ENCODE peak calls at places on chromosomes 6 and 20, in six cellular contexts. One of them, this sample, is unnamed.
A peak's percentile ranks its signal among the peaks of the same experiment; 100 is the strongest.

GRCh38 chr6:56775498-56776166 is 132.9 kb upstream of the DST start:
- DNase-seq in mucosa of descending colon: no peak
- DNase-seq in AG04450: no peak
- DNase-seq in psoas muscle: no peak
- DNase-seq in epithelial cell of proximal tubule: no peak
- DNase-seq in astrocyte of the spinal cord: no peak
- DNase-seq in this sample: no peak

GRCh38 chr6:56144538-56145324 is 102.6 kb downstream of the COL21A1 start:
- DNase-seq in mucosa of descending colon: no peak
- DNase-seq in AG04450: no peak
- DNase-seq in psoas muscle: no peak
- DNase-seq in epithelial cell of proximal tubule: peak; percentile 3
- DNase-seq in astrocyte of the spinal cord: peak; percentile 72
- DNase-seq in this sample: peak; percentile 76

GRCh38 chr6:68040312-68040778 is 594.7 kb upstream of the ADGRB3 start:
- DNase-seq in mucosa of descending colon: no peak
- DNase-seq in AG04450: no peak
- DNase-seq in psoas muscle: no peak
- DNase-seq in epithelial cell of proximal tubule: no peak
- DNase-seq in astrocyte of the spinal cord: no peak
- DNase-seq in this sample: no peak

GRCh38 chr20:24962510-24962909 is 13.4 kb downstream of the CST7 start:
- DNase-seq in mucosa of descending colon: no peak
- DNase-seq in AG04450: no peak
- DNase-seq in psoas muscle: no peak
- DNase-seq in epithelial cell of proximal tubule: no peak
- DNase-seq in astrocyte of the spinal cord: no peak
- DNase-seq in this sample: no peak

GRCh38 chr6:41306187-41306854 is 19.8 kb upstream of the TREM1 start:
- DNase-seq in mucosa of descending colon: peak; percentile 82
- DNase-seq in AG04450: no peak
- DNase-seq in psoas muscle: no peak
- DNase-seq in epithelial cell of proximal tubule: peak; percentile 22
- DNase-seq in astrocyte of the spinal cord: peak; percentile 36
- DNase-seq in this sample: peak; percentile 71

GRCh38 chr6:169529931-169530761 is 171.7 kb downstream of the WDR27 start:
- DNase-seq in mucosa of descending colon: peak; percentile 38
- DNase-seq in AG04450: peak; percentile 42
- DNase-seq in psoas muscle: no peak
- DNase-seq in epithelial cell of proximal tubule: peak; percentile 82
- DNase-seq in astrocyte of the spinal cord: peak; percentile 75
- DNase-seq in this sample: no peak

GRCh38 chr20:43959079-43959919 is 44.6 kb downstream of the TOX2 start:
- DNase-seq in mucosa of descending colon: peak; percentile 39
- DNase-seq in AG04450: no peak
- DNase-seq in psoas muscle: no peak
- DNase-seq in epithelial cell of proximal tubule: no peak
- DNase-seq in astrocyte of the spinal cord: peak; percentile 29
- DNase-seq in this sample: no peak

GRCh38 chr6:117025310-117025709 is 148.3 kb downstream of the RFX6 start:
- DNase-seq in mucosa of descending colon: no peak
- DNase-seq in AG04450: no peak
- DNase-seq in psoas muscle: no peak
- DNase-seq in epithelial cell of proximal tubule: no peak
- DNase-seq in astrocyte of the spinal cord: no peak
- DNase-seq in this sample: no peak

GRCh38 chr20:63071541-63072181 is 64.9 kb upstream of the BHLHE23 start:
- DNase-seq in mucosa of descending colon: no peak
- DNase-seq in AG04450: peak; percentile 15
- DNase-seq in psoas muscle: peak; percentile 38
- DNase-seq in epithelial cell of proximal tubule: no peak
- DNase-seq in astrocyte of the spinal cord: peak; percentile 16
- DNase-seq in this sample: peak; percentile 54

GRCh38 chr6:21538186-21538798 is 55.3 kb upstream of the SOX4 start:
- DNase-seq in mucosa of descending colon: no peak
- DNase-seq in AG04450: no peak
- DNase-seq in psoas muscle: no peak
- DNase-seq in epithelial cell of proximal tubule: peak; percentile 54
- DNase-seq in astrocyte of the spinal cord: peak; percentile 22
- DNase-seq in this sample: peak; percentile 52

GRCh38 chr20:24481188-24481587 is 11.8 kb downstream of the SYNDIG1 start:
- DNase-seq in mucosa of descending colon: no peak
- DNase-seq in AG04450: no peak
- DNase-seq in psoas muscle: no peak
- DNase-seq in epithelial cell of proximal tubule: no peak
- DNase-seq in astrocyte of the spinal cord: no peak
- DNase-seq in this sample: no peak

GRCh38 chr6:151118453-151119123 is 121.2 kb upstream of the AKAP12 start:
- DNase-seq in mucosa of descending colon: peak; percentile 12
- DNase-seq in AG04450: no peak
- DNase-seq in psoas muscle: no peak
- DNase-seq in epithelial cell of proximal tubule: no peak
- DNase-seq in astrocyte of the spinal cord: no peak
- DNase-seq in this sample: no peak

GRCh38 chr6:89079611-89080213 is 839 bp upstream of the PNRC1 start:
- DNase-seq in mucosa of descending colon: peak; percentile 73
- DNase-seq in AG04450: no peak
- DNase-seq in psoas muscle: no peak
- DNase-seq in epithelial cell of proximal tubule: no peak
- DNase-seq in astrocyte of the spinal cord: peak; percentile 85
- DNase-seq in this sample: peak; percentile 57

GRCh38 chr6:154314084-154314483 is 42.5 kb downstream of the IPCEF1 start:
- DNase-seq in mucosa of descending colon: no peak
- DNase-seq in AG04450: no peak
- DNase-seq in psoas muscle: no peak
- DNase-seq in epithelial cell of proximal tubule: no peak
- DNase-seq in astrocyte of the spinal cord: no peak
- DNase-seq in this sample: no peak

GRCh38 chr6:71675386-71675785 is 211.0 kb upstream of the RIMS1 start:
- DNase-seq in mucosa of descending colon: no peak
- DNase-seq in AG04450: no peak
- DNase-seq in psoas muscle: no peak
- DNase-seq in epithelial cell of proximal tubule: no peak
- DNase-seq in astrocyte of the spinal cord: no peak
- DNase-seq in this sample: no peak

GRCh38 chr20:59495894-59496510 is 108.3 kb upstream of the PHACTR3 start:
- DNase-seq in mucosa of descending colon: peak; percentile 72
- DNase-seq in AG04450: peak; percentile 18
- DNase-seq in psoas muscle: peak; percentile 78
- DNase-seq in epithelial cell of proximal tubule: no peak
- DNase-seq in astrocyte of the spinal cord: peak; percentile 61
- DNase-seq in this sample: peak; percentile 68

GRCh38 chr20:5696011-5696559 is 54.1 kb upstream of the SHLD1 start:
- DNase-seq in mucosa of descending colon: peak; percentile 35
- DNase-seq in AG04450: peak; percentile 92
- DNase-seq in psoas muscle: peak; percentile 64
- DNase-seq in epithelial cell of proximal tubule: no peak
- DNase-seq in astrocyte of the spinal cord: no peak
- DNase-seq in this sample: peak; percentile 11

GRCh38 chr6:169370666-169371343 is 117.2 kb upstream of the THBS2 start:
- DNase-seq in mucosa of descending colon: no peak
- DNase-seq in AG04450: no peak
- DNase-seq in psoas muscle: no peak
- DNase-seq in epithelial cell of proximal tubule: no peak
- DNase-seq in astrocyte of the spinal cord: no peak
- DNase-seq in this sample: peak; percentile 14

DNA sequence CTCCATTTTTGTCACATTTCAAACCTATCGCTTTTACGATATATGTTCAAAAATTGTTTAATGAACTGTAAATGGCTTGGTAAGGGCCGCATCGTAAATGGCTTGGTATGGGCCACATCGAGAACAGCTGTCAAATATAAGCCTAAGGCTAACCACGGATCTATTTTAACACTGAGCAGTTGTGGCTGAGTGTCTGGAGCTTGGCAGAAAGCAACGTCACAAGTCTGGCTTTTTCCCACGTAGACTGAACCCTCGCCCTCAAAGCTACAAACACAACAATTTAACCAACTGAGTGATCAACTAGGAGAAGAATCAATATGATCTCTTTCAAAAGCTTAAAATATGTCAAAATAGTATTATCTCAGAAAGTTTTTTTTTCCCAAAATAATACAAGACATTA is 71.4 kb upstream of the PRSS16 start:
- DNase-seq in mucosa of descending colon: no peak
- DNase-seq in AG04450: no peak
- DNase-seq in psoas muscle: no peak
- DNase-seq in epithelial cell of proximal tubule: no peak
- DNase-seq in astrocyte of the spinal cord: peak; percentile 15
- DNase-seq in this sample: peak; percentile 17
- H3K4me3 ChIP-seq in mucosa of descending colon: no peak overlapping the region
- H3K4me3 ChIP-seq in AG04450: no peak overlapping the region
- H3K4me3 ChIP-seq in psoas muscle: peak overlapping the region; percentile 88
- H3K4me3 ChIP-seq in epithelial cell of proximal tubule: no peak overlapping the region
- H3K4me3 ChIP-seq in astrocyte of the spinal cord: no peak overlapping the region
- H3K4me3 ChIP-seq in this sample: no peak overlapping the region

DNA sequence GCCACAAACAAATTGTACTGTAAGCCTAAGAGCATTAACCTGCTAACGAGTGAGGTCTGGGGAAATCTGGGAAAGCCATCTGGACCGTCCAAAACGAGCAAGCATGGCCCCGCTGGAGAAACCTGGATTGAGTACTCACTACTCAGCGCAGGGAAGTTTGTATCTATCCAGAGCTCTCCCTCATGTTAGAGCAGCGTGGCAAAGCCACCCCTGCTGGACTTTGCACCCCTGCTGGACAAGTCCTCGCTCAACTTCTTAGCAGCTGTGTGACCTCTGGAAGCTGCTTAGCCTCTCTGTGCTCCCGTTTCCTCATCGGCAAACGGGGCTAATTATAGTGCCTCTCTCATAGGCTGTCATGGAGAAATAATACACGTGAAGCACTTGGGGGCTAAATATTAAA is 37.4 kb downstream of the PSMG4 start:
- DNase-seq in mucosa of descending colon: no peak
- DNase-seq in AG04450: no peak
- DNase-seq in psoas muscle: peak; percentile 19
- DNase-seq in epithelial cell of proximal tubule: no peak
- DNase-seq in astrocyte of the spinal cord: no peak
- DNase-seq in this sample: no peak
- TF ChIP-seq CTCF in mucosa of descending colon: no peak
- TF ChIP-seq CTCF in AG04450: no peak
- TF ChIP-seq CTCF in psoas muscle: no peak
- TF ChIP-seq CTCF in epithelial cell of proximal tubule: no peak
- TF ChIP-seq CTCF in astrocyte of the spinal cord: no peak
- TF ChIP-seq CTCF in this sample: no peak

DNA sequence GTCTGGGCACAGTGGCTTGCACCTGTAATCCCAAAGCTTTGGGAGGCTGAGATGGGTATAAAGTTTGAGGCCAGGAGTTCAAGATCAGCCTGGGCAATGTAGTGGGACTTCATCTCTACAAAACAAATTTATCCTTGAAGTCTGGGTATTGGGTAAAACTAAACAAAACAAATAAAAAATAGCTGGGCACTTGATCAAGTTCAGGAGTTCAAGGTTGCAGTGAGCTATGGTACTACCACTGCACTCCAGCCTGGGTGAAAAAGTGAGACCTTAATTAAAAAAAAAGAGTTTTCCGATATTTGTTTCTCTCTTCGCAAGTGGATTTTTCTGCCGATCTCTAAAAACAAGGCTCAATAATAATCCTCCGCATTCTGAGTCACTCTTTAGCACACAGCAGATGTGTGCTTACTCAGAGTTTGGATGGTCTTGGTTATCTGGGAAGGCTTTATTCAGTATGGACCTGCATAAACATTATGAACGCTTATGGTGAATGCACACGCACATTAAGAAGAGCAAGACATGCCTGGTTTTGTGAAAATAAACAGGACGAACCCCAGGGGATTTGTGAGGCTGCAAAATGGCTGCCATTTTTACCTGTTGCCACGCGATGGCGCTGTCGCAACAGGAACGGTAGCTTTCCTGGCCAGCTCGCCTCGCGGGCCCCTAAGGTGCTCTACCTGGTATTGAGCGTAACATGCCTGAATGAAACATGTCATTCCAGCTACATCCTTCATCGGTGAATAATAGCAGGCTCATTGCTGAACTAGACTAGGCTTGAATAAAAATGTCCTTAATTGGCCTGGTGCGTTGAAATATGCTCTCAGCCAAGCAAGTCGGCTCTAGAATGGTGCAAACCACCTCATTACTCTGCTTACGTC is 6.0 kb downstream of the OPN5 start:
- DNase-seq in mucosa of descending colon: peak; percentile 58
- DNase-seq in AG04450: peak; percentile 20
- DNase-seq in psoas muscle: peak; percentile 65
- DNase-seq in epithelial cell of proximal tubule: peak; percentile 18
- DNase-seq in astrocyte of the spinal cord: peak; percentile 63
- DNase-seq in this sample: peak; percentile 99
- H3K4me3 ChIP-seq in mucosa of descending colon: no peak overlapping the region
- H3K4me3 ChIP-seq in AG04450: no peak overlapping the region
- H3K4me3 ChIP-seq in psoas muscle: peak overlapping the region; percentile 31
- H3K4me3 ChIP-seq in epithelial cell of proximal tubule: peak overlapping the region; percentile 13
- H3K4me3 ChIP-seq in astrocyte of the spinal cord: no peak overlapping the region
- H3K4me3 ChIP-seq in this sample: no peak overlapping the region

GRCh38 chr20:50459124-50459918 is 50.9 kb upstream of the PTPN1 start:
- DNase-seq in mucosa of descending colon: no peak
- DNase-seq in AG04450: no peak
- DNase-seq in psoas muscle: no peak
- DNase-seq in epithelial cell of proximal tubule: no peak
- DNase-seq in astrocyte of the spinal cord: no peak
- DNase-seq in this sample: no peak

GRCh38 chr20:50455656-50456451 is 54.3 kb upstream of the PTPN1 start:
- DNase-seq in mucosa of descending colon: no peak
- DNase-seq in AG04450: no peak
- DNase-seq in psoas muscle: no peak
- DNase-seq in epithelial cell of proximal tubule: no peak
- DNase-seq in astrocyte of the spinal cord: no peak
- DNase-seq in this sample: no peak

GRCh38 chr20:50453533-50453932 is 56.6 kb upstream of the PTPN1 start:
- DNase-seq in mucosa of descending colon: no peak
- DNase-seq in AG04450: no peak
- DNase-seq in psoas muscle: no peak
- DNase-seq in epithelial cell of proximal tubule: no peak
- DNase-seq in astrocyte of the spinal cord: no peak
- DNase-seq in this sample: no peak

GRCh38 chr20:50460115-50460607 is 50.0 kb upstream of the PTPN1 start:
- DNase-seq in mucosa of descending colon: no peak
- DNase-seq in AG04450: no peak
- DNase-seq in psoas muscle: no peak
- DNase-seq in epithelial cell of proximal tubule: no peak
- DNase-seq in astrocyte of the spinal cord: no peak
- DNase-seq in this sample: no peak

DNA sequence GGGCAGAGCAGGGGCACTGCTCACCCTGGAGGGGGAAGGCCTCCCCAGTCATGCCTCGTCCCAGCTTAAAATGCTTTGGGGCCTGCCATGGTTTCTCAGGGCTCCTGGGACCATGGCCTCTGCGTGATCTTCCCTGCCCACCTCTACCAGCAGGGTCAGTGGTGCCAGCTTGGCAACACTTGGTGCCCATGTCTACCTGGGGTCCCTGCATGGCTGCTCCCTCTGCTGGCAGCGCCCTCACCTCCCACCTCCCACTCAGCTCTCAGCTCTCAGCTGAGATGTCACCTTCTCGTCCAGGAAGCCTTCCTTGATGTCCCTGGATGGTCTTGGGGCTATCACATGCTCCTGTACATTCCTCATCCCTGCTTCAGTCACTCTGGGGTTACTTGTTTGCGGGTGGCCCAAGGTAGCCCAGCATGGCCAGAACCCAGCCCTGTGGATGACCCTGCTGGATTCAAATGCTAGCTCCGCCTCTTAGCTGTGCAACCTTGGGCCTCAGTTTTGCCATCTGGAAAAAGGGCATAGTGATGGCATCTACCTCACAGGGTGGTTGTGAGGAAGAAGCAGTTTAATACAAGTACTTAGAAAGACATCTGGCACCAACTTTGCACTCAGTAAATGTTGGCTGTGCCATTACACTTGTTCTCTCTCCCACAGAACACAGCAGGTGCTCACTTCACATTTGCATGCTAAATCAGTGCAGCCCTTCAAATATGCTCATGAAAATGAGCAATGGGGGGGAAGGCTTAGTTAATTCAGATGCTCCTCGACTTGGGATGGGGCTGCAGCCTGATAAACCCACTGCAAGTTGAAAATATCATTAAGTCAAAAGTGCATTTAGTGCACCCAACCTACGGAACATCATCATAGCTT is 53.5 kb upstream of the PTPN1 start:
- DNase-seq in mucosa of descending colon: no peak
- DNase-seq in AG04450: no peak
- DNase-seq in psoas muscle: no peak
- DNase-seq in epithelial cell of proximal tubule: no peak
- DNase-seq in astrocyte of the spinal cord: no peak
- DNase-seq in this sample: no peak
- TF ChIP-seq CTCF in mucosa of descending colon: no peak
- TF ChIP-seq CTCF in AG04450: peak; percentile 30
- TF ChIP-seq CTCF in psoas muscle: no peak
- TF ChIP-seq CTCF in epithelial cell of proximal tubule: peak; percentile 41
- TF ChIP-seq CTCF in astrocyte of the spinal cord: peak; percentile 30
- TF ChIP-seq CTCF in this sample: peak; percentile 30